ENCODE peak calls at places on chromosomes 12 and 14, in four cellular contexts. F is mammary epithelial cell, R is lower leg skin, P is progenitor cell of endocrine pancreas. Y is an unnamed sample.

GRCh38 chr12:58268080-58268479 is 326.7 kb downstream of the ATP23 start:
- DNase-seq in F (no peak), R (no peak), P (no peak), Y (no peak)

GRCh38 chr14:30349515-30349914 is 209.4 kb upstream of the G2E3 start:
- DNase-seq in R (no peak), P (no peak), F (no peak), Y (no peak)

GRCh38 chr12:115060477-115061168 is 376.6 kb upstream of the TBX3 start:
- DNase-seq in P (no peak), R (no peak), F (no peak), Y (no peak)

GRCh38 chr14:56590535-56590951 is 10.9 kb downstream of the TMEM260 start:
- DNase-seq in F (no peak), R (no peak), P (no peak), Y (no peak)

GRCh38 chr12:10716704-10717315 is 6.3 kb downstream of the YBX3 start:
- DNase-seq in R (peak; percentile 91), F (peak; percentile 94), P (no peak), Y (no peak)

GRCh38 chr12:70535896-70536374 is 101.3 kb downstream of the PTPRB start:
- DNase-seq in R (no peak), F (peak; percentile 21), P (no peak), Y (no peak)

GRCh38 chr14:68686724-68687123 is 106.1 kb downstream of the ZFP36L1 start:
- DNase-seq in R (no peak), F (no peak), P (no peak), Y (no peak)

GRCh38 chr12:41917827-41918445 is 226.7 kb downstream of the GXYLT1 start:
- DNase-seq in R (no peak), F (no peak), P (no peak), Y (no peak)

GRCh38 chr12:1795221-1795784 is 25.1 kb upstream of the LRTM2 start:
- DNase-seq in R (no peak), P (no peak), F (no peak), Y (no peak)

GRCh38 chr12:97535582-97535981 is 73.0 kb downstream of the RMST start:
- DNase-seq in R (no peak), P (no peak), F (peak; percentile 3), Y (no peak)

GRCh38 chr12:63916561-63917476 is 72.3 kb downstream of the SRGAP1 start:
- DNase-seq in P (no peak), F (no peak), R (no peak), Y (no peak)

GRCh38 chr12:116525418-116526001 is 33.7 kb upstream of the MAP1LC3B2 start:
- DNase-seq in R (peak; percentile 78), P (no peak), F (peak; percentile 89), Y (no peak)

GRCh38 chr12:87163122-87163521 is 866.1 kb downstream of the C12orf50 start:
- DNase-seq in F (peak; percentile 17), R (no peak), P (no peak), Y (no peak)

GRCh38 chr12:108922918-108923317 is 43.0 kb downstream of the DAO start:
- DNase-seq in P (no peak), F (no peak), R (no peak), Y (no peak)

GRCh38 chr12:131860472-131861260 is 32.5 kb downstream of the MMP17 start:
- DNase-seq in F (peak; percentile 37), P (no peak), R (peak; percentile 46), Y (no peak)

GRCh38 chr12:82708507-82708906 is 21.8 kb downstream of the TMTC2 start:
- DNase-seq in F (no peak), R (no peak), P (no peak), Y (no peak)

GRCh38 chr14:87049886-87050820 is 942.8 kb downstream of the GALC start:
- DNase-seq in F (peak; percentile 75), P (no peak), R (no peak), Y (no peak)

GRCh38 chr12:538731-539539 is 79.2 kb downstream of the B4GALNT3 start:
- DNase-seq in R (no peak), P (no peak), F (peak; percentile 75), Y (no peak)

GRCh38 chr12:91974541-91974940 is 171.1 kb downstream of the BTG1 start:
- DNase-seq in P (no peak), R (no peak), F (no peak), Y (no peak)

GRCh38 chr12:130752692-130753230 is 36.7 kb upstream of the RIMBP2 start:
- DNase-seq in R (no peak), F (no peak), P (no peak), Y (no peak)

GRCh38 chr14:80100681-80101080 is 110.6 kb downstream of the DIO2 start:
- DNase-seq in P (no peak), R (no peak), F (no peak), Y (no peak)

GRCh38 chr12:108972226-108972757 is 48.6 kb downstream of the SVOP start:
- DNase-seq in R (no peak), P (no peak), F (no peak), Y (no peak)

GRCh38 chr14:69027242-69027913 is 48.3 kb upstream of the ACTN1 start:
- DNase-seq in P (no peak), R (no peak), F (no peak), Y (no peak)

GRCh38 chr14:73774671-73775070 is 60.5 kb upstream of the PNMA1 start:
- DNase-seq in F (no peak), P (no peak), R (no peak), Y (no peak)

GRCh38 chr12:95182868-95183415 is 34.3 kb downstream of the FGD6 start:
- DNase-seq in P (no peak), R (no peak), F (peak; percentile 57), Y (no peak)

GRCh38 chr12:89064151-89064550 is 288.1 kb downstream of the DUSP6 start:
- DNase-seq in F (peak; percentile 91), R (no peak), P (no peak), Y (no peak)

GRCh38 chr12:79897617-79898016 is 37.3 kb downstream of the PPP1R12A start:
- DNase-seq in P (no peak), R (no peak), F (peak; percentile 97), Y (no peak)

GRCh38 chr12:111022386-111022785 is 102.0 kb upstream of the MYL2 start:
- DNase-seq in P (no peak), F (no peak), R (no peak), Y (no peak)

GRCh38 chr14:79971330-79971729 is 240.0 kb downstream of the DIO2 start:
- DNase-seq in R (peak; percentile 47), F (no peak), P (no peak), Y (no peak)

GRCh38 chr12:85627584-85627983 is 208.6 kb downstream of the RASSF9 start:
- DNase-seq in F (peak; percentile 79), P (no peak), R (no peak), Y (no peak)

GRCh38 chr12:63668028-63668799 is at the start of gene DPY19L2:
- DNase-seq in P (peak; percentile 74), R (peak; percentile 41), F (peak; percentile 33), Y (no peak)

GRCh38 chr14:103819503-103820307 is 27.7 kb downstream of the PPP1R13B start:
- DNase-seq in R (no peak), P (no peak), F (peak; percentile 45), Y (no peak)

GRCh38 chr12:121223283-121223946 is 13.5 kb downstream of the P2RX4 start:
- DNase-seq in R (no peak), F (peak; percentile 12), P (no peak), Y (no peak)

GRCh38 chr12:51281202-51281924 is 11.1 kb upstream of the SMAGP start:
- DNase-seq in P (no peak), F (peak; percentile 77), R (no peak), Y (no peak)

GRCh38 chr14:37974421-37974820 is 233.3 kb upstream of the SSTR1 start:
- DNase-seq in P (no peak), R (no peak), F (no peak), Y (no peak)

GRCh38 chr14:103562385-103563088 is at the start of the genes BAG5 and COA8:
- DNase-seq in F (peak; percentile 83), R (peak; percentile 70), P (peak; percentile 86), Y (peak; percentile 87)

DNA sequence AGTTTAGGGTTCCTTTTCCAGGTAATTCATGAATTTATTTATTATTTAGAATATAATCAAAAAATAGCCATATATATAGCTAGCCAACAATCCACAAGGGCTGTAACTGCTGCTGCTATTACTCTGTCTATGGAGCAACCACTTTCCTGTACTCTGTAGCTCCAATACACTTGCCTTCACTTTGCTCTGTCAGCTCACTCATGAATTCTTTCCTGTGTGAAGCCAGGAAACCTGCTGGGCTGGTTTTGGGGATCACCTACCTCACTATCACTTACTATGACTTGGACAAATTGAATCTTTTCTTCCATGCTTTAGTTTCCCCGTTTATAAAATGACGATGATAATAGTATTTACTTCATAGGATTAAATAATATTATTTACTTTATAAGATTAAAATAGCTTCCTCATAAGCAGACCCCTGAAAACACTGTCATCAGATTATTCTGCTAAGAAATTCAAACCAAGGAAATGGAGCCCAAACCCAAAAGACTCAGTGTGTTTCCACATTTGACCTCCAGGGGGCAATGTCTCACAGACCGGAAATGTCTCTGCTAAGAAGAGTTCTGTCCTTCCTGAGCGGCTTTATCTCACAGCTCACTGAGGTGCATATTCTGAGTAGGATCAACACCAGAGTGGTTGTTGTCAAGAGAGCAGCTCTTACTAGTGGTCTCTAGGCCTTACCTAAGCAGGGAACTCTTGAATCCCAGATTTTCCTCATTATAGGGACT is 457.1 kb downstream of the DAD1 start:
- DNase-seq in F (no peak), P (no peak), R (no peak), Y (peak; percentile 17)
- TF ChIP-seq CTCF in F (peak; percentile 67), P (peak; percentile 49), R (no peak), Y (peak; percentile 9)

DNA sequence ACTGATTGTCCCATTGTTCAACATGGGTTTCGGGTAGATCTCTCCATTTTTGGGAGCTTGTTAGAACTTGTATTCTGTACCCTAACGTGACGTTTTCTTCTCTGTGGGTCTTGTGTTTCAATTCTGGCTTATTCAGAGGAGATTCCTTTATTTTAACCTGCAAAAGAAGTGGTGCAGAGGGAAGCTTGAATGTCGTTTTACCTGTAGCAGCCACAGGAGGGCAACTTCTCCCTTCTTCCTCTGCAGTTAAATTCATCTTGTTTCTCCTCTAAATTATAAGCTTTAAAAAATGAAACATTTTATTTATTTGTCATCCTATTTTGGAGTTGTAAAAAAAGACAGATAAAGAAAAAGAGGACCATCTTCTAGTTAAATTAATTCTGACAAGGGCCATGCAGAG is 13.7 kb upstream of the CLEC4D start:
- DNase-seq in P (no peak), F (no peak), R (no peak), Y (no peak)
- TF ChIP-seq CTCF in P (peak; percentile 52), F (peak; percentile 15), R (no peak), Y (no peak)

GRCh38 chr14:27050195-27050594 is 452.4 kb upstream of the NOVA1 start:
- DNase-seq in P (no peak), F (no peak), R (no peak), Y (no peak)
- TF ChIP-seq CTCF in P (no peak), F (no peak), R (no peak), Y (no peak)

GRCh38 chr14:33979613-33980276 is 28.9 kb upstream of the EGLN3 start:
- DNase-seq in P (no peak), R (no peak), F (no peak), Y (no peak)
- TF ChIP-seq CTCF in P (no peak), R (no peak), F (no peak), Y (no peak)

Y was measured in natural killer cell.